ENCODE peak calls at places on chromosomes 2 and 18, in ten cellular contexts. One of them, this sample, is unnamed.

GRCh38 chr2:102442967-102443828 is 20.2 kb downstream of the IL18RAP start:
- DNase-seq in uterus: no peak
- DNase-seq in A549: peak
- DNase-seq in spleen: no peak
- DNase-seq in HepG2: peak
- DNase-seq in esophagus squamous epithelium: no peak
- DNase-seq in IMR-90: peak
- DNase-seq in heart left ventricle: no peak
- DNase-seq in GM12892: no peak
- DNase-seq in stomach: no peak
- DNase-seq in this sample: no peak

GRCh38 chr18:44545359-44545985 is 135.2 kb upstream of the SETBP1 start:
- DNase-seq in GM12892: no peak
- DNase-seq in uterus: no peak
- DNase-seq in stomach: no peak
- DNase-seq in esophagus squamous epithelium: no peak
- DNase-seq in IMR-90: no peak
- DNase-seq in HepG2: no peak
- DNase-seq in A549: no peak
- DNase-seq in heart left ventricle: no peak
- DNase-seq in spleen: no peak
- DNase-seq in this sample: no peak

GRCh38 chr2:32182667-32183066 is 17.0 kb downstream of the SLC30A6 start:
- DNase-seq in GM12892: no peak
- DNase-seq in stomach: no peak
- DNase-seq in IMR-90: no peak
- DNase-seq in HepG2: no peak
- DNase-seq in A549: no peak
- DNase-seq in esophagus squamous epithelium: no peak
- DNase-seq in uterus: no peak
- DNase-seq in heart left ventricle: no peak
- DNase-seq in spleen: no peak
- DNase-seq in this sample: no peak

GRCh38 chr2:8481463-8482009 is 200.3 kb upstream of the ID2 start:
- DNase-seq in esophagus squamous epithelium: no peak
- DNase-seq in uterus: no peak
- DNase-seq in HepG2: no peak
- DNase-seq in A549: no peak
- DNase-seq in GM12892: no peak
- DNase-seq in IMR-90: no peak
- DNase-seq in stomach: no peak
- DNase-seq in spleen: no peak
- DNase-seq in heart left ventricle: no peak
- DNase-seq in this sample: no peak

GRCh38 chr2:50401772-50402653 is 629.9 kb downstream of the NRXN1 start:
- DNase-seq in GM12892: no peak
- DNase-seq in heart left ventricle: peak
- DNase-seq in uterus: no peak
- DNase-seq in A549: peak
- DNase-seq in IMR-90: peak
- DNase-seq in spleen: no peak
- DNase-seq in esophagus squamous epithelium: no peak
- DNase-seq in stomach: peak
- DNase-seq in HepG2: peak
- DNase-seq in this sample: peak

GRCh38 chr18:73199151-73199550 is 331.4 kb upstream of the NETO1 start:
- DNase-seq in GM12892: no peak
- DNase-seq in stomach: no peak
- DNase-seq in IMR-90: peak
- DNase-seq in uterus: no peak
- DNase-seq in A549: no peak
- DNase-seq in HepG2: no peak
- DNase-seq in spleen: no peak
- DNase-seq in heart left ventricle: no peak
- DNase-seq in esophagus squamous epithelium: no peak
- DNase-seq in this sample: no peak

GRCh38 chr2:52810460-52810859 is 957.1 kb upstream of the CHAC2 start:
- DNase-seq in esophagus squamous epithelium: no peak
- DNase-seq in HepG2: no peak
- DNase-seq in A549: peak
- DNase-seq in spleen: no peak
- DNase-seq in GM12892: no peak
- DNase-seq in uterus: no peak
- DNase-seq in heart left ventricle: no peak
- DNase-seq in IMR-90: peak
- DNase-seq in stomach: no peak
- DNase-seq in this sample: peak

GRCh38 chr18:383135-383534 is 115.3 kb upstream of the THOC1 start:
- DNase-seq in spleen: no peak
- DNase-seq in uterus: no peak
- DNase-seq in GM12892: no peak
- DNase-seq in IMR-90: peak
- DNase-seq in HepG2: no peak
- DNase-seq in stomach: no peak
- DNase-seq in esophagus squamous epithelium: no peak
- DNase-seq in A549: no peak
- DNase-seq in heart left ventricle: no peak
- DNase-seq in this sample: no peak

GRCh38 chr2:12624911-12625598 is 91.7 kb upstream of the TRIB2 start:
- DNase-seq in HepG2: no peak
- DNase-seq in stomach: no peak
- DNase-seq in heart left ventricle: no peak
- DNase-seq in IMR-90: no peak
- DNase-seq in GM12892: no peak
- DNase-seq in uterus: no peak
- DNase-seq in esophagus squamous epithelium: no peak
- DNase-seq in spleen: no peak
- DNase-seq in A549: no peak
- DNase-seq in this sample: no peak

GRCh38 chr2:104853926-104854506 is at the start of gene POU3F3:
- DNase-seq in HepG2: no peak
- DNase-seq in esophagus squamous epithelium: no peak
- DNase-seq in A549: peak
- DNase-seq in stomach: no peak
- DNase-seq in heart left ventricle: peak
- DNase-seq in uterus: peak
- DNase-seq in IMR-90: no peak
- DNase-seq in GM12892: no peak
- DNase-seq in spleen: no peak
- DNase-seq in this sample: no peak

GRCh38 chr2:111100765-111101162 is 19.9 kb upstream of the BCL2L11 start:
- DNase-seq in esophagus squamous epithelium: no peak
- DNase-seq in uterus: no peak
- DNase-seq in GM12892: peak
- DNase-seq in HepG2: no peak
- DNase-seq in stomach: no peak
- DNase-seq in spleen: no peak
- DNase-seq in A549: no peak
- DNase-seq in IMR-90: no peak
- DNase-seq in heart left ventricle: no peak
- DNase-seq in this sample: no peak

DNA sequence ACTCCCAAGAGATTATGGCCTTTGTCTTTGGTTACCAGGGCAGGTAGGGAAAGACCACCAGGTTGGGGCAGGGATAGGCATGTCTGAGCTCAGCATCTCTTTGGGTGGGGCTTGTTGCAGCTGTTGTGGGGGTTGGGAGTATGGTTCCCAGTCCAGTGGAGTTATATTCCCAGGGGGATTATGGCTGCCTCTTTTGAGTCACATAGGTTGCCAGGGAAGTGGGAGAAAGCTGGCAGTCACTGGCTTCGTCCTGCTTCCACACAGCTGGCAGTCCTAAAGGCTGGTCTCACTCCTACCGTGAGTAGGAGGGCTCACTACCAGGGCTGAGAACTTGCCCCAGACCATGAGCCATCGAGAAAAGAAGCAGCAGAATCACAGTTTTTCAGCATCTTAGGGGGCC is 79.1 kb downstream of the LYPD6 start:
- DNase-seq in IMR-90: no peak
- DNase-seq in stomach: no peak
- DNase-seq in esophagus squamous epithelium: no peak
- DNase-seq in spleen: no peak
- DNase-seq in heart left ventricle: no peak
- DNase-seq in A549: no peak
- DNase-seq in uterus: no peak
- DNase-seq in GM12892: no peak
- DNase-seq in HepG2: no peak
- DNase-seq in this sample: no peak
- TF ChIP-seq POLR2A in IMR-90: no peak
- TF ChIP-seq POLR2A in stomach: no peak
- TF ChIP-seq POLR2A in esophagus squamous epithelium: no peak
- TF ChIP-seq POLR2A in spleen: no peak
- TF ChIP-seq POLR2A in heart left ventricle: no peak
- TF ChIP-seq POLR2A in A549: no peak
- TF ChIP-seq POLR2A in uterus: no peak
- TF ChIP-seq POLR2A in GM12892: no peak
- TF ChIP-seq POLR2A in HepG2: no peak
- TF ChIP-seq POLR2A in this sample: no peak

DNA sequence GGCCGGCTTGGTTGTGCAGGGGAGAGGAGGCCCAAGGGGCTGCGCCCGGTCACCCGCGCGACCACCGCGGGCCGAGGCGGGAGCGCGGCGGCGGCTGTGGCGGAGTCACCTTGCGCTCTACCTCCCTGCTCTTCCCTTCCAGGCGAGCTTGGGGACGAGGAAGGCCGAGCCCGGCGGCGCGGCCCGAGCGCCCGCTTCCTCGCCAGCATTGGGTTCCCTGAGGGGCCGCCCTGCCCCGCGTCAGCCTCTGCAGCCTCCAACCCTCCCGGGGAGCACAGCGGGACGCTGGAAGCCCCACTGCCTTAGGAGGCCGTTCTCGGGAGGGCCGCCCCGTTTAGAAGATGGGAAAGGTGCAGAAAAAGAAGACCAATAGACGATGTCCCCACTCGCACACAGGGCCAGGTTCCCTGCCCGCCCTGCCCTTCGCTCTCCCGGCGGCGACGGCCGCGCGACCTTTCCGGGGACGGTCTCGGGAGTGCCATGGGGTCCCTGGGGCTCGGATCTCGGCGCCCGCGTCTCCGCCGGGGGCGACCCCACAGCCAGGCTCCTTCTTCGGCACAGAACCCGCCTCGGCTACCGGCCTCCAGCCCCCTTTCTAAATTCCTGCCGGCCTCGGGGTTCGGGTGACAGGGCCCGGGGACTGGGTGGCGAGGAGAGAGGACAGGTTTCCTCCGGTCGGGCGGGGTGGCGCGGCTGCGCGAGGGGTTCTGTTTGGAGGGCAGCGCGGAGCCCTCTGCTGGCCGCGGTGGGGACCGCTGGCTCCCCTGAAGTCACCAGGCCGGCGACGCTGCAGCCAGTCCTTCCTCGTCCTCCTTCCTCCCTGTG is 85.5 kb downstream of the HS6ST1 start:
- DNase-seq in IMR-90: peak
- DNase-seq in A549: peak
- DNase-seq in uterus: peak
- DNase-seq in spleen: peak
- DNase-seq in heart left ventricle: peak
- DNase-seq in esophagus squamous epithelium: peak
- DNase-seq in HepG2: peak
- DNase-seq in stomach: peak
- DNase-seq in GM12892: peak
- DNase-seq in this sample: peak
- TF ChIP-seq POLR2A in IMR-90: no peak
- TF ChIP-seq POLR2A in A549: peak
- TF ChIP-seq POLR2A in uterus: no peak
- TF ChIP-seq POLR2A in spleen: no peak
- TF ChIP-seq POLR2A in heart left ventricle: no peak
- TF ChIP-seq POLR2A in esophagus squamous epithelium: no peak
- TF ChIP-seq POLR2A in HepG2: peak
- TF ChIP-seq POLR2A in stomach: no peak
- TF ChIP-seq POLR2A in GM12892: no peak
- TF ChIP-seq POLR2A in this sample: no peak

GRCh38 chr2:178414266-178415247 is 36.4 kb downstream of the PRKRA start:
- DNase-seq in uterus: peak
- DNase-seq in IMR-90: peak
- DNase-seq in heart left ventricle: peak
- DNase-seq in esophagus squamous epithelium: peak
- DNase-seq in GM12892: peak
- DNase-seq in stomach: peak
- DNase-seq in A549: peak
- DNase-seq in spleen: peak
- DNase-seq in HepG2: peak
- DNase-seq in this sample: peak
- TF ChIP-seq POLR2A in uterus: peak
- TF ChIP-seq POLR2A in IMR-90: no peak
- TF ChIP-seq POLR2A in heart left ventricle: no peak
- TF ChIP-seq POLR2A in esophagus squamous epithelium: no peak
- TF ChIP-seq POLR2A in GM12892: peak
- TF ChIP-seq POLR2A in stomach: no peak
- TF ChIP-seq POLR2A in A549: peak
- TF ChIP-seq POLR2A in spleen: no peak
- TF ChIP-seq POLR2A in HepG2: no peak
- TF ChIP-seq POLR2A in this sample: peak

GRCh38 chr18:48577478-48578190 is 38.8 kb downstream of the CTIF start:
- DNase-seq in GM12892: no peak
- DNase-seq in heart left ventricle: no peak
- DNase-seq in spleen: no peak
- DNase-seq in uterus: no peak
- DNase-seq in esophagus squamous epithelium: no peak
- DNase-seq in stomach: no peak
- DNase-seq in A549: no peak
- DNase-seq in IMR-90: no peak
- DNase-seq in HepG2: no peak
- DNase-seq in this sample: no peak

GRCh38 chr18:48575301-48575657 is 36.4 kb downstream of the CTIF start:
- DNase-seq in spleen: no peak
- DNase-seq in A549: no peak
- DNase-seq in IMR-90: no peak
- DNase-seq in heart left ventricle: no peak
- DNase-seq in HepG2: no peak
- DNase-seq in GM12892: no peak
- DNase-seq in esophagus squamous epithelium: no peak
- DNase-seq in uterus: no peak
- DNase-seq in stomach: no peak
- DNase-seq in this sample: no peak

GRCh38 chr18:48575658-48576453 is 37.0 kb downstream of the CTIF start:
- DNase-seq in GM12892: no peak
- DNase-seq in heart left ventricle: no peak
- DNase-seq in spleen: peak
- DNase-seq in A549: no peak
- DNase-seq in uterus: no peak
- DNase-seq in HepG2: peak
- DNase-seq in stomach: peak
- DNase-seq in IMR-90: no peak
- DNase-seq in esophagus squamous epithelium: no peak
- DNase-seq in this sample: no peak

GRCh38 chr18:48574667-48575300 is 36.0 kb downstream of the CTIF start:
- DNase-seq in GM12892: no peak
- DNase-seq in spleen: peak
- DNase-seq in uterus: no peak
- DNase-seq in HepG2: no peak
- DNase-seq in A549: no peak
- DNase-seq in esophagus squamous epithelium: no peak
- DNase-seq in stomach: no peak
- DNase-seq in heart left ventricle: no peak
- DNase-seq in IMR-90: no peak
- DNase-seq in this sample: no peak

DNA sequence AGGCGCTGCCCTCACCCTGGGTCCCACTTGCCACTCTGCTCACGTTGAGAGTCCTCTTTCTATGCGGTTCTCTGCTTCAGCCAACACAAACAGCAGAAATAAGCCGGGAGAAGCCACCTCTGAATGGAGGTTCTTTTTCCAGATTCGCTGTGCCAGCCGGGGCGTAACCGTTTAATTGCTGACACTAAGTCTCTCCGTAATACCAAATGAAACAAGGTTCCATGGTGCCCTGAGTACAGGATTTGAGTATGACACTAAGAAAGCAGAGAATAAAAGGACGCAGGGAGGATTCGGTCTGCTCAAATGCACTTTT is 37.6 kb downstream of the CTIF start:
- DNase-seq in heart left ventricle: no peak
- DNase-seq in GM12892: no peak
- DNase-seq in A549: no peak
- DNase-seq in IMR-90: no peak
- DNase-seq in esophagus squamous epithelium: no peak
- DNase-seq in HepG2: no peak
- DNase-seq in stomach: no peak
- DNase-seq in spleen: peak
- DNase-seq in uterus: no peak
- DNase-seq in this sample: no peak
- TF ChIP-seq POLR2A in heart left ventricle: no peak
- TF ChIP-seq POLR2A in GM12892: no peak
- TF ChIP-seq POLR2A in A549: no peak
- TF ChIP-seq POLR2A in IMR-90: no peak
- TF ChIP-seq POLR2A in esophagus squamous epithelium: no peak
- TF ChIP-seq POLR2A in HepG2: no peak
- TF ChIP-seq POLR2A in stomach: no peak
- TF ChIP-seq POLR2A in spleen: no peak
- TF ChIP-seq POLR2A in uterus: no peak
- TF ChIP-seq POLR2A in this sample: no peak

This sample was measured in H54.